ENCODE peak calls at places on chromosome 6, in six cellular contexts. One of them, this sample, is unnamed.

GRCh38 chr6:142482249-142482648 is 180.4 kb downstream of the ADGRG6 start:
- DNase-seq in H9: no peak
- DNase-seq in lower leg skin: no peak
- DNase-seq in psoas muscle: no peak
- DNase-seq in omental fat pad: no peak
- DNase-seq in lower lobe of right lung: no peak
- DNase-seq in this sample: no peak

GRCh38 chr6:7647504-7647903 is 57.5 kb downstream of the SNRNP48 start:
- DNase-seq in H9: no peak
- DNase-seq in lower leg skin: no peak
- DNase-seq in psoas muscle: no peak
- DNase-seq in omental fat pad: no peak
- DNase-seq in lower lobe of right lung: no peak
- DNase-seq in this sample: no peak

GRCh38 chr6:39961178-39961577 is 26.9 kb upstream of the MOCS1 start:
- DNase-seq in H9: no peak
- DNase-seq in lower leg skin: no peak
- DNase-seq in psoas muscle: no peak
- DNase-seq in omental fat pad: no peak
- DNase-seq in lower lobe of right lung: no peak
- DNase-seq in this sample: no peak

GRCh38 chr6:15843764-15844163 is 180.9 kb upstream of the DTNBP1 start:
- DNase-seq in H9: no peak
- DNase-seq in lower leg skin: no peak
- DNase-seq in psoas muscle: no peak
- DNase-seq in omental fat pad: no peak
- DNase-seq in lower lobe of right lung: no peak
- DNase-seq in this sample: no peak

GRCh38 chr6:24990227-24990843 is 54.6 kb upstream of the RIPOR2 start:
- DNase-seq in H9: no peak
- DNase-seq in lower leg skin: no peak
- DNase-seq in psoas muscle: no peak
- DNase-seq in omental fat pad: no peak
- DNase-seq in lower lobe of right lung: no peak
- DNase-seq in this sample: no peak

GRCh38 chr6:26216886-26217713 is 129.9 kb downstream of the HFE start:
- DNase-seq in H9: peak
- DNase-seq in lower leg skin: peak
- DNase-seq in psoas muscle: peak
- DNase-seq in omental fat pad: no peak
- DNase-seq in lower lobe of right lung: peak
- DNase-seq in this sample: peak

GRCh38 chr6:20565291-20565690 is 31.0 kb downstream of the CDKAL1 start:
- DNase-seq in H9: no peak
- DNase-seq in lower leg skin: no peak
- DNase-seq in psoas muscle: no peak
- DNase-seq in omental fat pad: no peak
- DNase-seq in lower lobe of right lung: no peak
- DNase-seq in this sample: no peak

GRCh38 chr6:149015224-149015876 is 268.5 kb downstream of the UST start:
- DNase-seq in H9: no peak
- DNase-seq in lower leg skin: no peak
- DNase-seq in psoas muscle: no peak
- DNase-seq in omental fat pad: no peak
- DNase-seq in lower lobe of right lung: no peak
- DNase-seq in this sample: no peak

GRCh38 chr6:8065519-8065911 is 1.3 kb upstream of the BLOC1S5 start:
- DNase-seq in H9: no peak
- DNase-seq in lower leg skin: no peak
- DNase-seq in psoas muscle: no peak
- DNase-seq in omental fat pad: no peak
- DNase-seq in lower lobe of right lung: no peak
- DNase-seq in this sample: no peak

GRCh38 chr6:2158596-2159271 is 86.7 kb downstream of the GMDS start:
- DNase-seq in H9: peak
- DNase-seq in lower leg skin: no peak
- DNase-seq in psoas muscle: no peak
- DNase-seq in omental fat pad: no peak
- DNase-seq in lower lobe of right lung: no peak
- DNase-seq in this sample: peak

GRCh38 chr6:118896339-118897136 is 2.6 kb downstream of the ASF1A start:
- DNase-seq in H9: no peak
- DNase-seq in lower leg skin: no peak
- DNase-seq in psoas muscle: no peak
- DNase-seq in omental fat pad: no peak
- DNase-seq in lower lobe of right lung: no peak
- DNase-seq in this sample: no peak

GRCh38 chr6:3510617-3511016 is 53.8 kb upstream of the SLC22A23 start:
- DNase-seq in H9: no peak
- DNase-seq in lower leg skin: no peak
- DNase-seq in psoas muscle: no peak
- DNase-seq in omental fat pad: no peak
- DNase-seq in lower lobe of right lung: no peak
- DNase-seq in this sample: no peak

GRCh38 chr6:97059473-97059872 is 134.9 kb downstream of the KLHL32 start:
- DNase-seq in H9: no peak
- DNase-seq in lower leg skin: no peak
- DNase-seq in psoas muscle: no peak
- DNase-seq in omental fat pad: no peak
- DNase-seq in lower lobe of right lung: no peak
- DNase-seq in this sample: no peak

GRCh38 chr6:102023977-102024657 is 630.6 kb downstream of the GRIK2 start:
- DNase-seq in H9: no peak
- DNase-seq in lower leg skin: no peak
- DNase-seq in psoas muscle: no peak
- DNase-seq in omental fat pad: no peak
- DNase-seq in lower lobe of right lung: no peak
- DNase-seq in this sample: no peak

GRCh38 chr6:111032493-111033140 is 50.8 kb downstream of the RPF2 start:
- DNase-seq in H9: no peak
- DNase-seq in lower leg skin: no peak
- DNase-seq in psoas muscle: no peak
- DNase-seq in omental fat pad: no peak
- DNase-seq in lower lobe of right lung: no peak
- DNase-seq in this sample: no peak
- TF ChIP-seq CTCF in H9: no peak
- TF ChIP-seq CTCF in lower leg skin: no peak
- TF ChIP-seq CTCF in psoas muscle: no peak
- TF ChIP-seq CTCF in omental fat pad: no peak
- TF ChIP-seq CTCF in lower lobe of right lung: no peak
- TF ChIP-seq CTCF in this sample: no peak

GRCh38 chr6:74870403-74870802 is 335.4 kb downstream of the COL12A1 start:
- DNase-seq in H9: no peak
- DNase-seq in lower leg skin: no peak
- DNase-seq in psoas muscle: no peak
- DNase-seq in omental fat pad: no peak
- DNase-seq in lower lobe of right lung: no peak
- DNase-seq in this sample: no peak
- TF ChIP-seq CTCF in H9: peak
- TF ChIP-seq CTCF in lower leg skin: no peak
- TF ChIP-seq CTCF in psoas muscle: no peak
- TF ChIP-seq CTCF in omental fat pad: no peak
- TF ChIP-seq CTCF in lower lobe of right lung: no peak
- TF ChIP-seq CTCF in this sample: no peak

GRCh38 chr6:161557333-161558107 is 283.7 kb upstream of the AGPAT4 start:
- DNase-seq in H9: no peak
- DNase-seq in lower leg skin: no peak
- DNase-seq in psoas muscle: no peak
- DNase-seq in omental fat pad: no peak
- DNase-seq in lower lobe of right lung: no peak
- DNase-seq in this sample: peak
- TF ChIP-seq CTCF in H9: peak
- TF ChIP-seq CTCF in lower leg skin: no peak
- TF ChIP-seq CTCF in psoas muscle: no peak
- TF ChIP-seq CTCF in omental fat pad: no peak
- TF ChIP-seq CTCF in lower lobe of right lung: no peak
- TF ChIP-seq CTCF in this sample: no peak

DNA sequence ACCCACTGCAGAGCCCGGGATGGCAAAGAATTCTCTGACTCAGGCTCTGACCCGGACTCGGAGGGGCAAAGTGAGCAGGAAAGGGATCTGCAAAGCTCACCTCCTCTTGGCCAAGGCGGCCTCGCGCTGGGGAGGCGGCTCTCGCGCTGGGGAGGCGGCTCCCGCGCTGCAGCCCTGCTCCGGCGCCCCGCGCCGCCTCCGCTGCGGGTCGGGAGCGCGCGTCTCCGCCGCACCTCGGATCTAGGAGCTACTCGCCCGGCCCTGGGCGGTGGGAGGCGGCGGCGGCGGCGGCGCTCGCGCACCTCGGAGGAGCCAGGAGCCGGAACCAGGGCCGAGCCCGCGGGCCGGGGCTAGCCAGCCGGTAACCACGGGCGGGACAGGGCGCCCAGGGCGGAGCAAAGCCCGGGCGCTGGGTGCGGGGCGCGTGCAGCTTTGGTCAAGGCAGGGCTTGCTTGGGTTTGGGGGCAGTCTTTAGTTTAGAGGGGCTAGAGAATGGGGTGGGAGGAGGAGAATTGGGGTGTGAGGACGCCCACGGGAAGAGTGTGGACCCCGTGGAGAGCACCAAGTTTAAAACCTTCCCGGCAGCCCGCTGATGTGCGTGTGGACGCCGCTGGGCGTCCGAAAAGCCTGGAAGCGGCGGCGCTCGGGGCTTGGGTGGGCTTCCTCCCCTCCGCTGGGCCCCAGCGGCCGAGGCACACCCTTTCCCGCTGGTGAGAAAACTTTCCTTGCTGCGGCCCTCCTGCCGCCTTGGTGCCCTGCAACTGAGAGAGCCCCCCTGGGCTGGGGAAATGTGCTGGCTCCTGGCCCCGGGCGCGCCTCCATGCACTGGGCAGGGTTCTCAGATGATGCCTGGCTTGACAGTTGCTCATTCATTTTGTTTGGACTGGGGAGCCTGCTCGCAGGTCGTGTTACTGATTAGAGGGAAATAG is at the start of gene MRAP2:
- DNase-seq in H9: peak
- DNase-seq in lower leg skin: no peak
- DNase-seq in psoas muscle: no peak
- DNase-seq in omental fat pad: no peak
- DNase-seq in lower lobe of right lung: peak
- DNase-seq in this sample: peak
- TF ChIP-seq CTCF in H9: no peak
- TF ChIP-seq CTCF in lower leg skin: no peak
- TF ChIP-seq CTCF in psoas muscle: no peak
- TF ChIP-seq CTCF in omental fat pad: no peak
- TF ChIP-seq CTCF in lower lobe of right lung: no peak
- TF ChIP-seq CTCF in this sample: no peak

This sample was measured in nephron progenitor cell.